ENCODE peak calls at places on chromosomes 11 and 22, in nine cellular contexts. One of them, this sample, is unnamed.

GRCh38 chr11:2837096-2837601 is 48.4 kb downstream of the CDKN1C start:
- DNase-seq in GM13976: no peak
- DNase-seq in MM.1S: no peak
- DNase-seq in AG09309: no peak
- DNase-seq in endothelial cell: peak
- DNase-seq in Calu3: peak
- DNase-seq in AG10803: peak
- DNase-seq in CD8-positive, alpha-beta T cell: no peak
- DNase-seq in AG04449: no peak
- DNase-seq in this sample: peak

GRCh38 chr22:43854786-43855271 is 7.5 kb downstream of the SULT4A1 start:
- DNase-seq in GM13976: no peak
- DNase-seq in MM.1S: no peak
- DNase-seq in AG09309: no peak
- DNase-seq in endothelial cell: no peak
- DNase-seq in Calu3: no peak
- DNase-seq in AG10803: no peak
- DNase-seq in CD8-positive, alpha-beta T cell: no peak
- DNase-seq in AG04449: no peak
- DNase-seq in this sample: no peak

GRCh38 chr11:122167100-122167499 is 51.1 kb upstream of the BLID start:
- DNase-seq in GM13976: no peak
- DNase-seq in MM.1S: no peak
- DNase-seq in AG09309: peak
- DNase-seq in endothelial cell: no peak
- DNase-seq in Calu3: no peak
- DNase-seq in AG10803: peak
- DNase-seq in CD8-positive, alpha-beta T cell: no peak
- DNase-seq in AG04449: peak
- DNase-seq in this sample: peak

GRCh38 chr11:33582636-33583325 is 117.8 kb downstream of the C11orf91 start:
- DNase-seq in GM13976: no peak
- DNase-seq in MM.1S: no peak
- DNase-seq in AG09309: no peak
- DNase-seq in endothelial cell: no peak
- DNase-seq in Calu3: no peak
- DNase-seq in AG10803: no peak
- DNase-seq in CD8-positive, alpha-beta T cell: no peak
- DNase-seq in AG04449: no peak
- DNase-seq in this sample: no peak

GRCh38 chr11:94145916-94146315 is 17.3 kb downstream of the PANX1 start:
- DNase-seq in GM13976: no peak
- DNase-seq in MM.1S: no peak
- DNase-seq in AG09309: no peak
- DNase-seq in endothelial cell: no peak
- DNase-seq in Calu3: no peak
- DNase-seq in AG10803: no peak
- DNase-seq in CD8-positive, alpha-beta T cell: no peak
- DNase-seq in AG04449: no peak
- DNase-seq in this sample: no peak

GRCh38 chr11:14980854-14981253 is 8.7 kb upstream of the CALCA start:
- DNase-seq in GM13976: no peak
- DNase-seq in MM.1S: no peak
- DNase-seq in AG09309: peak
- DNase-seq in endothelial cell: no peak
- DNase-seq in Calu3: no peak
- DNase-seq in AG10803: peak
- DNase-seq in CD8-positive, alpha-beta T cell: no peak
- DNase-seq in AG04449: peak
- DNase-seq in this sample: peak

GRCh38 chr11:104522650-104523049 is 358.7 kb upstream of the PDGFD start:
- DNase-seq in GM13976: no peak
- DNase-seq in MM.1S: no peak
- DNase-seq in AG09309: no peak
- DNase-seq in endothelial cell: no peak
- DNase-seq in Calu3: no peak
- DNase-seq in AG10803: peak
- DNase-seq in CD8-positive, alpha-beta T cell: no peak
- DNase-seq in AG04449: no peak
- DNase-seq in this sample: peak

GRCh38 chr22:48592931-48593330 is 1234.7 kb downstream of the BRD1 start:
- DNase-seq in GM13976: no peak
- DNase-seq in MM.1S: no peak
- DNase-seq in AG09309: no peak
- DNase-seq in endothelial cell: no peak
- DNase-seq in Calu3: no peak
- DNase-seq in AG10803: no peak
- DNase-seq in CD8-positive, alpha-beta T cell: no peak
- DNase-seq in AG04449: no peak
- DNase-seq in this sample: no peak

GRCh38 chr11:122756417-122756816 is 81.9 kb upstream of the CRTAM start:
- DNase-seq in GM13976: peak
- DNase-seq in MM.1S: peak
- DNase-seq in AG09309: no peak
- DNase-seq in endothelial cell: peak
- DNase-seq in Calu3: no peak
- DNase-seq in AG10803: no peak
- DNase-seq in CD8-positive, alpha-beta T cell: peak
- DNase-seq in AG04449: no peak
- DNase-seq in this sample: no peak

GRCh38 chr22:32764330-32765116 is 37.0 kb upstream of the TIMP3 start:
- DNase-seq in GM13976: no peak
- DNase-seq in MM.1S: no peak
- DNase-seq in AG09309: peak
- DNase-seq in endothelial cell: no peak
- DNase-seq in Calu3: no peak
- DNase-seq in AG10803: peak
- DNase-seq in CD8-positive, alpha-beta T cell: no peak
- DNase-seq in AG04449: peak
- DNase-seq in this sample: peak

GRCh38 chr22:30228509-30229359 is 17.8 kb downstream of the LIF start:
- DNase-seq in GM13976: no peak
- DNase-seq in MM.1S: no peak
- DNase-seq in AG09309: no peak
- DNase-seq in endothelial cell: no peak
- DNase-seq in Calu3: peak
- DNase-seq in AG10803: no peak
- DNase-seq in CD8-positive, alpha-beta T cell: no peak
- DNase-seq in AG04449: no peak
- DNase-seq in this sample: no peak

GRCh38 chr11:123531325-123531724 is 101.3 kb downstream of the GRAMD1B start:
- DNase-seq in GM13976: no peak
- DNase-seq in MM.1S: no peak
- DNase-seq in AG09309: no peak
- DNase-seq in endothelial cell: no peak
- DNase-seq in Calu3: no peak
- DNase-seq in AG10803: no peak
- DNase-seq in CD8-positive, alpha-beta T cell: no peak
- DNase-seq in AG04449: no peak
- DNase-seq in this sample: no peak

GRCh38 chr11:57562596-57562995 is 4.9 kb downstream of the UBE2L6 start:
- DNase-seq in GM13976: no peak
- DNase-seq in MM.1S: no peak
- DNase-seq in AG09309: no peak
- DNase-seq in endothelial cell: no peak
- DNase-seq in Calu3: no peak
- DNase-seq in AG10803: no peak
- DNase-seq in CD8-positive, alpha-beta T cell: no peak
- DNase-seq in AG04449: no peak
- DNase-seq in this sample: no peak

GRCh38 chr11:116537121-116537520 is 235.7 kb downstream of the BUD13 start:
- DNase-seq in GM13976: no peak
- DNase-seq in MM.1S: no peak
- DNase-seq in AG09309: no peak
- DNase-seq in endothelial cell: no peak
- DNase-seq in Calu3: no peak
- DNase-seq in AG10803: no peak
- DNase-seq in CD8-positive, alpha-beta T cell: no peak
- DNase-seq in AG04449: no peak
- DNase-seq in this sample: no peak

DNA sequence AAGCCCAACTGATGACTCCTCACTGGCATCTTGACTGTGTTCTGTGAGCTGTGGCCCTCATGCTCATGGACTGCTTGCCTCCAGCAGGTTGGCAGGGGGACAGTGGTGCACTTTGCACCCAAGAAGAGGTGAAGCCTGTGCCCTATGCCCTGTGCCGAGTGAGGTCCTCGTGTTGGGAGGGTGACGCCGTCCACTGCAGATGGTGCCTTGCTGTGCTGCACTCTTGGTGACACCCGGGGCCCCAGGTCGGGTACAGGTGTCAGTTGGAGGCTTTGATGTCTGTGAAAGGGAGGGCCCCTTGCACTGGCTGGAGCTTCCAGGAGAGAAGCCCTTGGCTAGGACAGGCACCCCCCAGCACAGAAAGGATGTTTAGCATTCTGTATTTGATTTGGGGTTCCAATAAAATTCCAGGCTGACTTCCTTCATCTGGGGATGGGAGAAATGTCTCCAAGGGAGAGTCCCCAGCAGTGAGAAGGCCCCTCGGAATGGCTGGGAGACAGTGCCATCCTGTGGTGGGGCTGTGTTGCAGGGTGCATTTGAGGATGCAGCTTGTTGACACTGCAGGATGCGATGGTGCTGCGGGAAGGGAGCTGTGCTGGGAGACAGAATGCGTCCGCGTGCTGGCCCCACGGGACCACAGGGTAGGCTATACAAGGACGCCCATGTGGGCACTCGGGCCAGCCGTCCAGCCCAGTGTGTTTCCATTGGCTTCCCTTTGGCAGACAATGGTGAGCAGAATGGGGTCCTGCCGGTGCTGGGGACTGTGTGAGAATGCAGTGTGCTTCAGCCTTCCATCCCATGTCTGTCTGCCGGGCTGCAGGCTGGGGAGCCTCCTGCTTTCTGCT is 2.5 kb upstream of the ZDHHC8 start:
- DNase-seq in GM13976: no peak
- DNase-seq in MM.1S: peak
- DNase-seq in AG09309: no peak
- DNase-seq in endothelial cell: peak
- DNase-seq in Calu3: peak
- DNase-seq in AG10803: peak
- DNase-seq in CD8-positive, alpha-beta T cell: peak
- DNase-seq in AG04449: no peak
- DNase-seq in this sample: peak
- TF ChIP-seq CTCF in GM13976: peak
- TF ChIP-seq CTCF in MM.1S: peak
- TF ChIP-seq CTCF in AG09309: peak
- TF ChIP-seq CTCF in endothelial cell: no peak
- TF ChIP-seq CTCF in Calu3: no peak
- TF ChIP-seq CTCF in AG10803: peak
- TF ChIP-seq CTCF in CD8-positive, alpha-beta T cell: peak
- TF ChIP-seq CTCF in AG04449: peak
- TF ChIP-seq CTCF in this sample: peak

GRCh38 chr11:62193954-62194353 is 3.9 kb downstream of the SCGB1D1 start:
- DNase-seq in GM13976: no peak
- DNase-seq in MM.1S: no peak
- DNase-seq in AG09309: no peak
- DNase-seq in endothelial cell: peak
- DNase-seq in Calu3: peak
- DNase-seq in AG10803: no peak
- DNase-seq in CD8-positive, alpha-beta T cell: no peak
- DNase-seq in AG04449: no peak
- DNase-seq in this sample: no peak

GRCh38 chr11:62201376-62201775 is 7.1 kb upstream of the SCGB2A1 start:
- DNase-seq in GM13976: no peak
- DNase-seq in MM.1S: no peak
- DNase-seq in AG09309: no peak
- DNase-seq in endothelial cell: no peak
- DNase-seq in Calu3: peak
- DNase-seq in AG10803: no peak
- DNase-seq in CD8-positive, alpha-beta T cell: no peak
- DNase-seq in AG04449: no peak
- DNase-seq in this sample: no peak

GRCh38 chr11:62190011-62190410 is at the start of gene SCGB1D1:
- DNase-seq in GM13976: no peak
- DNase-seq in MM.1S: no peak
- DNase-seq in AG09309: no peak
- DNase-seq in endothelial cell: no peak
- DNase-seq in Calu3: no peak
- DNase-seq in AG10803: no peak
- DNase-seq in CD8-positive, alpha-beta T cell: no peak
- DNase-seq in AG04449: no peak
- DNase-seq in this sample: no peak

GRCh38 chr11:62195945-62196344 is 5.9 kb downstream of the SCGB1D1 start:
- DNase-seq in GM13976: no peak
- DNase-seq in MM.1S: no peak
- DNase-seq in AG09309: no peak
- DNase-seq in endothelial cell: no peak
- DNase-seq in Calu3: no peak
- DNase-seq in AG10803: no peak
- DNase-seq in CD8-positive, alpha-beta T cell: no peak
- DNase-seq in AG04449: no peak
- DNase-seq in this sample: no peak
- TF ChIP-seq CTCF in GM13976: no peak
- TF ChIP-seq CTCF in MM.1S: no peak
- TF ChIP-seq CTCF in AG09309: no peak
- TF ChIP-seq CTCF in endothelial cell: no peak
- TF ChIP-seq CTCF in Calu3: no peak
- TF ChIP-seq CTCF in AG10803: no peak
- TF ChIP-seq CTCF in CD8-positive, alpha-beta T cell: no peak
- TF ChIP-seq CTCF in AG04449: no peak
- TF ChIP-seq CTCF in this sample: no peak

DNA sequence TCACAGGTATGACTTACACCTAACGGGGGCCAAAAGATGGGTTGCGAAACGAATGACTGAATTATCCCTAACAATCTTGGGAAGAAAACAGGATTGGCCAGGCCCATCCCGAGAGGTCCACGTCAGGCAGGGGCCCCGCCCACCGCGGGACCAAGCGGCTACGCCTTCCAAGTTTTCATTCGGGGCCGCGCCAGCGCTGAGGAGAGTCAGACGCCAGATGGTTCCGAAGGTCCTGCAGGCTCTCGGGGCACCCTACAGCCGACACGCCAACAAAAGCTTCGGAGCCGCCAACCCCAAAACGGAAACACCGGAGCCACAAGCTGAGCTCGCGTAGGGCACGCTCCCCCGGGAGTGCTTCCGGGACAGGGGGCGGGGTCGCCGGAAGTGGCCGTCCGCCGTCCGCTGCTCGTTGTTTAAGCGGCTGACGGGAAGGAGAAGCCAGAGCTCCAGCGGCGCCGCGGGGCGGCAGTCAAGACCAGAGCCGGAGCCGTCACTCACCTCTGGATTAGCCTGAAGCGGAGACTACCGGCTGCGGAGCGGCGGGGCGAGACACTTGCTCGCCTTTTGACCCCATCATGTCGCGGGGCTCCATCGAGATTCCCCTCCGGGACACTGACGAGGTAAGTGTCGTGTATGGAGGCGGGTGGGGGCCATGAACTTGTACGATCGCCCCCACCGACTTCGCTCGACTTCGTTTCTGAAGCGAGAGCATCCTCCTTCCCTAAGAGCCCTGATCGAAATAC is at the start of gene CTR9:
- DNase-seq in GM13976: peak
- DNase-seq in MM.1S: peak
- DNase-seq in AG09309: peak
- DNase-seq in endothelial cell: peak
- DNase-seq in Calu3: peak
- DNase-seq in AG10803: peak
- DNase-seq in CD8-positive, alpha-beta T cell: peak
- DNase-seq in AG04449: peak
- DNase-seq in this sample: peak
- TF ChIP-seq CTCF in GM13976: peak
- TF ChIP-seq CTCF in MM.1S: peak
- TF ChIP-seq CTCF in AG09309: peak
- TF ChIP-seq CTCF in endothelial cell: no peak
- TF ChIP-seq CTCF in Calu3: no peak
- TF ChIP-seq CTCF in AG10803: peak
- TF ChIP-seq CTCF in CD8-positive, alpha-beta T cell: no peak
- TF ChIP-seq CTCF in AG04449: peak
- TF ChIP-seq CTCF in this sample: peak

GRCh38 chr11:43931717-43932039 is 10.8 kb upstream of the C11orf96 start:
- DNase-seq in GM13976: no peak
- DNase-seq in MM.1S: no peak
- DNase-seq in AG09309: no peak
- DNase-seq in endothelial cell: no peak
- DNase-seq in Calu3: no peak
- DNase-seq in AG10803: no peak
- DNase-seq in CD8-positive, alpha-beta T cell: no peak
- DNase-seq in AG04449: no peak
- DNase-seq in this sample: no peak
- TF ChIP-seq CTCF in GM13976: no peak
- TF ChIP-seq CTCF in MM.1S: no peak
- TF ChIP-seq CTCF in AG09309: no peak
- TF ChIP-seq CTCF in endothelial cell: no peak
- TF ChIP-seq CTCF in Calu3: no peak
- TF ChIP-seq CTCF in AG10803: peak
- TF ChIP-seq CTCF in CD8-positive, alpha-beta T cell: no peak
- TF ChIP-seq CTCF in AG04449: peak
- TF ChIP-seq CTCF in this sample: peak